ENCODE peak calls at places on chromosomes 5 and 9, in nine cellular contexts. One of them, this sample, is unnamed. For H3K36me3, the result is how much of the 10 kb centered on the place peaks cover.

GRCh38 chr5:133397432-133397831 is 214.9 kb downstream of the FSTL4 start:
- DNase-seq in sigmoid colon: no peak
- DNase-seq in heart left ventricle: no peak
- DNase-seq in aorta: no peak
- DNase-seq in CD8-positive, alpha-beta T cell: no peak
- DNase-seq in kidney: no peak
- DNase-seq in BJ: no peak
- DNase-seq in lower lobe of right lung: no peak
- DNase-seq in bronchial epithelial cell: no peak
- DNase-seq in this sample: no peak

GRCh38 chr5:110846621-110847020 is 107.8 kb downstream of the SLC25A46 start:
- DNase-seq in heart left ventricle: no peak
- DNase-seq in aorta: no peak
- DNase-seq in CD8-positive, alpha-beta T cell: no peak
- DNase-seq in lower lobe of right lung: no peak
- DNase-seq in bronchial epithelial cell: peak
- DNase-seq in BJ: no peak
- DNase-seq in kidney: no peak
- DNase-seq in sigmoid colon: no peak
- DNase-seq in this sample: no peak

GRCh38 chr9:98550206-98550820 is 158.4 kb downstream of the GABBR2 start:
- DNase-seq in BJ: no peak
- DNase-seq in sigmoid colon: peak
- DNase-seq in heart left ventricle: no peak
- DNase-seq in lower lobe of right lung: no peak
- DNase-seq in kidney: no peak
- DNase-seq in aorta: no peak
- DNase-seq in bronchial epithelial cell: no peak
- DNase-seq in CD8-positive, alpha-beta T cell: no peak
- DNase-seq in this sample: no peak

GRCh38 chr9:94868462-94868861 is 142.0 kb downstream of the AOPEP start:
- DNase-seq in bronchial epithelial cell: no peak
- DNase-seq in lower lobe of right lung: no peak
- DNase-seq in heart left ventricle: no peak
- DNase-seq in aorta: no peak
- DNase-seq in BJ: no peak
- DNase-seq in kidney: no peak
- DNase-seq in sigmoid colon: no peak
- DNase-seq in CD8-positive, alpha-beta T cell: no peak
- DNase-seq in this sample: no peak

GRCh38 chr9:127714916-127715442 is 484 bp downstream of the PTRH1 start:
- DNase-seq in CD8-positive, alpha-beta T cell: no peak
- DNase-seq in bronchial epithelial cell: no peak
- DNase-seq in heart left ventricle: no peak
- DNase-seq in lower lobe of right lung: no peak
- DNase-seq in sigmoid colon: no peak
- DNase-seq in kidney: peak
- DNase-seq in aorta: no peak
- DNase-seq in BJ: no peak
- DNase-seq in this sample: no peak

GRCh38 chr9:4662108-4662988 is at the start of gene PLPP6:
- DNase-seq in CD8-positive, alpha-beta T cell: peak
- DNase-seq in sigmoid colon: peak
- DNase-seq in kidney: peak
- DNase-seq in lower lobe of right lung: peak
- DNase-seq in aorta: peak
- DNase-seq in bronchial epithelial cell: peak
- DNase-seq in BJ: no peak
- DNase-seq in heart left ventricle: peak
- DNase-seq in this sample: no peak

GRCh38 chr5:78328585-78329173 is 31.7 kb upstream of the SCAMP1 start:
- DNase-seq in aorta: no peak
- DNase-seq in bronchial epithelial cell: peak
- DNase-seq in lower lobe of right lung: no peak
- DNase-seq in BJ: peak
- DNase-seq in sigmoid colon: no peak
- DNase-seq in heart left ventricle: no peak
- DNase-seq in CD8-positive, alpha-beta T cell: no peak
- DNase-seq in kidney: no peak
- DNase-seq in this sample: peak

GRCh38 chr5:143057580-143057999 is 287.4 kb downstream of the ARHGAP26 start:
- DNase-seq in aorta: no peak
- DNase-seq in kidney: no peak
- DNase-seq in heart left ventricle: no peak
- DNase-seq in CD8-positive, alpha-beta T cell: no peak
- DNase-seq in sigmoid colon: no peak
- DNase-seq in BJ: no peak
- DNase-seq in bronchial epithelial cell: no peak
- DNase-seq in lower lobe of right lung: no peak
- DNase-seq in this sample: no peak

GRCh38 chr9:136409557-136410455 is 608 bp downstream of the ENTR1 start:
- DNase-seq in sigmoid colon: no peak
- DNase-seq in BJ: no peak
- DNase-seq in CD8-positive, alpha-beta T cell: no peak
- DNase-seq in heart left ventricle: peak
- DNase-seq in lower lobe of right lung: peak
- DNase-seq in aorta: no peak
- DNase-seq in kidney: no peak
- DNase-seq in bronchial epithelial cell: peak
- DNase-seq in this sample: no peak

GRCh38 chr9:69376651-69377050 is 51.6 kb downstream of the ENTREP1 start:
- DNase-seq in bronchial epithelial cell: peak
- DNase-seq in lower lobe of right lung: peak
- DNase-seq in heart left ventricle: no peak
- DNase-seq in aorta: no peak
- DNase-seq in kidney: no peak
- DNase-seq in CD8-positive, alpha-beta T cell: no peak
- DNase-seq in sigmoid colon: no peak
- DNase-seq in BJ: peak
- DNase-seq in this sample: no peak

GRCh38 chr9:25716220-25716872 is 38.1 kb upstream of the TUSC1 start:
- DNase-seq in CD8-positive, alpha-beta T cell: no peak
- DNase-seq in BJ: peak
- DNase-seq in sigmoid colon: no peak
- DNase-seq in bronchial epithelial cell: peak
- DNase-seq in heart left ventricle: no peak
- DNase-seq in aorta: peak
- DNase-seq in kidney: no peak
- DNase-seq in lower lobe of right lung: no peak
- DNase-seq in this sample: peak

GRCh38 chr9:21023861-21024260 is 7.6 kb downstream of the HACD4 start:
- DNase-seq in sigmoid colon: no peak
- DNase-seq in kidney: no peak
- DNase-seq in BJ: no peak
- DNase-seq in lower lobe of right lung: no peak
- DNase-seq in CD8-positive, alpha-beta T cell: no peak
- DNase-seq in aorta: no peak
- DNase-seq in heart left ventricle: no peak
- DNase-seq in bronchial epithelial cell: no peak
- DNase-seq in this sample: no peak

GRCh38 chr5:88833371-88834107 is 49.4 kb downstream of the MEF2C start:
- DNase-seq in kidney: no peak
- DNase-seq in BJ: no peak
- DNase-seq in sigmoid colon: peak
- DNase-seq in heart left ventricle: no peak
- DNase-seq in CD8-positive, alpha-beta T cell: peak
- DNase-seq in aorta: no peak
- DNase-seq in bronchial epithelial cell: no peak
- DNase-seq in lower lobe of right lung: no peak
- DNase-seq in this sample: no peak

GRCh38 chr5:53291047-53291446 is 181.5 kb upstream of the MOCS2 start:
- DNase-seq in aorta: no peak
- DNase-seq in bronchial epithelial cell: no peak
- DNase-seq in lower lobe of right lung: no peak
- DNase-seq in CD8-positive, alpha-beta T cell: no peak
- DNase-seq in BJ: no peak
- DNase-seq in kidney: no peak
- DNase-seq in sigmoid colon: no peak
- DNase-seq in heart left ventricle: no peak
- DNase-seq in this sample: no peak

GRCh38 chr9:135978650-135979461 is 17.7 kb upstream of the UBAC1 start:
- DNase-seq in sigmoid colon: no peak
- DNase-seq in bronchial epithelial cell: no peak
- DNase-seq in aorta: no peak
- DNase-seq in heart left ventricle: no peak
- DNase-seq in kidney: no peak
- DNase-seq in lower lobe of right lung: no peak
- DNase-seq in CD8-positive, alpha-beta T cell: peak
- DNase-seq in BJ: no peak
- DNase-seq in this sample: no peak

GRCh38 chr9:6926436-6926835 is 168.7 kb downstream of the KDM4C start:
- DNase-seq in lower lobe of right lung: no peak
- DNase-seq in kidney: no peak
- DNase-seq in heart left ventricle: no peak
- DNase-seq in CD8-positive, alpha-beta T cell: no peak
- DNase-seq in aorta: no peak
- DNase-seq in bronchial epithelial cell: no peak
- DNase-seq in BJ: no peak
- DNase-seq in sigmoid colon: no peak
- DNase-seq in this sample: no peak

GRCh38 chr9:107644774-107645463 is 155.3 kb upstream of the KLF4 start:
- DNase-seq in heart left ventricle: peak
- DNase-seq in bronchial epithelial cell: no peak
- DNase-seq in kidney: peak
- DNase-seq in CD8-positive, alpha-beta T cell: no peak
- DNase-seq in aorta: no peak
- DNase-seq in lower lobe of right lung: peak
- DNase-seq in BJ: no peak
- DNase-seq in sigmoid colon: peak
- DNase-seq in this sample: no peak

GRCh38 chr5:79236970-79237734 is 1.2 kb downstream of the JMY start:
- DNase-seq in heart left ventricle: peak
- DNase-seq in kidney: peak
- DNase-seq in CD8-positive, alpha-beta T cell: peak
- DNase-seq in bronchial epithelial cell: peak
- DNase-seq in aorta: no peak
- DNase-seq in lower lobe of right lung: peak
- DNase-seq in sigmoid colon: peak
- DNase-seq in BJ: no peak
- DNase-seq in this sample: no peak

GRCh38 chr5:79143684-79144379 is 32.2 kb downstream of the BHMT start:
- DNase-seq in BJ: no peak
- DNase-seq in kidney: no peak
- DNase-seq in CD8-positive, alpha-beta T cell: no peak
- DNase-seq in aorta: no peak
- DNase-seq in bronchial epithelial cell: peak
- DNase-seq in heart left ventricle: no peak
- DNase-seq in sigmoid colon: no peak
- DNase-seq in lower lobe of right lung: no peak
- DNase-seq in this sample: no peak

GRCh38 chr9:6714176-6714575 is 43.6 kb upstream of the KDM4C start:
- DNase-seq in lower lobe of right lung: no peak
- DNase-seq in bronchial epithelial cell: peak
- DNase-seq in kidney: no peak
- DNase-seq in aorta: no peak
- DNase-seq in heart left ventricle: no peak
- DNase-seq in CD8-positive, alpha-beta T cell: no peak
- DNase-seq in sigmoid colon: no peak
- DNase-seq in BJ: no peak
- DNase-seq in this sample: no peak

GRCh38 chr5:134552301-134552700 is 26.8 kb downstream of the JADE2 start:
- DNase-seq in aorta: peak
- DNase-seq in bronchial epithelial cell: peak
- DNase-seq in kidney: peak
- DNase-seq in BJ: peak
- DNase-seq in CD8-positive, alpha-beta T cell: no peak
- DNase-seq in sigmoid colon: no peak
- DNase-seq in heart left ventricle: no peak
- DNase-seq in lower lobe of right lung: no peak
- DNase-seq in this sample: no peak
- H3K36me3 ChIP-seq in aorta: under half
- H3K36me3 ChIP-seq in bronchial epithelial cell: under half
- H3K36me3 ChIP-seq in kidney: under half
- H3K36me3 ChIP-seq in BJ: under half
- H3K36me3 ChIP-seq in CD8-positive, alpha-beta T cell: half or more
- H3K36me3 ChIP-seq in sigmoid colon: under half
- H3K36me3 ChIP-seq in heart left ventricle: under half
- H3K36me3 ChIP-seq in lower lobe of right lung: half or more
- H3K36me3 ChIP-seq in this sample: under half

DNA sequence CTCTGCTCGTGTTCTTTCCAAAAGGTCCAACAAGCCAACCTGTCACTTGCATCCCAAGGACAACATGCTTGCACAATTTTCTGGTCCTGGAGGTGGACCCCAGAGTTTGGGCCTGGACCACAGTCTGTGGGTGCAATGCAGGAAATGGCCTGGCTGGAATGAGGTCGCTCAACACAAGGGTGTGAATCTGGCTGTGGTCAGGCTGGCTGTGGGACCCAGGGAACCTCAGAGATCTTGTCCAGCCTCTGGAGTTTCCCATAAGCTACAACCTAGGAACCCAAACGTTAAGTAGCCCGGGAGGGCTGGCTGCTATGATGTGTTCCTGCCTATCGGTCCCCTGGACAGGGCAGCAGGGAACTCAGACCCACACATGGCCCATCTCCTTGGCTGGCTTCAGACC is 15.4 kb downstream of the TBC1D9B start:
- DNase-seq in lower lobe of right lung: no peak
- DNase-seq in aorta: no peak
- DNase-seq in CD8-positive, alpha-beta T cell: no peak
- DNase-seq in sigmoid colon: no peak
- DNase-seq in bronchial epithelial cell: no peak
- DNase-seq in kidney: peak
- DNase-seq in BJ: no peak
- DNase-seq in heart left ventricle: no peak
- DNase-seq in this sample: no peak
- H3K36me3 ChIP-seq in lower lobe of right lung: half or more
- H3K36me3 ChIP-seq in aorta: under half
- H3K36me3 ChIP-seq in CD8-positive, alpha-beta T cell: under half
- H3K36me3 ChIP-seq in sigmoid colon: half or more
- H3K36me3 ChIP-seq in bronchial epithelial cell: half or more
- H3K36me3 ChIP-seq in kidney: half or more
- H3K36me3 ChIP-seq in BJ: half or more
- H3K36me3 ChIP-seq in heart left ventricle: half or more
- H3K36me3 ChIP-seq in this sample: under half

GRCh38 chr9:100731038-100731556 is 153.2 kb downstream of the CAVIN4 start:
- DNase-seq in BJ: no peak
- DNase-seq in aorta: no peak
- DNase-seq in sigmoid colon: no peak
- DNase-seq in kidney: no peak
- DNase-seq in bronchial epithelial cell: no peak
- DNase-seq in CD8-positive, alpha-beta T cell: no peak
- DNase-seq in heart left ventricle: no peak
- DNase-seq in lower lobe of right lung: no peak
- DNase-seq in this sample: no peak
- H3K36me3 ChIP-seq in BJ: under half
- H3K36me3 ChIP-seq in aorta: under half
- H3K36me3 ChIP-seq in sigmoid colon: under half
- H3K36me3 ChIP-seq in kidney: under half
- H3K36me3 ChIP-seq in bronchial epithelial cell: under half
- H3K36me3 ChIP-seq in CD8-positive, alpha-beta T cell: under half
- H3K36me3 ChIP-seq in heart left ventricle: under half
- H3K36me3 ChIP-seq in lower lobe of right lung: under half
- H3K36me3 ChIP-seq in this sample: under half

DNA sequence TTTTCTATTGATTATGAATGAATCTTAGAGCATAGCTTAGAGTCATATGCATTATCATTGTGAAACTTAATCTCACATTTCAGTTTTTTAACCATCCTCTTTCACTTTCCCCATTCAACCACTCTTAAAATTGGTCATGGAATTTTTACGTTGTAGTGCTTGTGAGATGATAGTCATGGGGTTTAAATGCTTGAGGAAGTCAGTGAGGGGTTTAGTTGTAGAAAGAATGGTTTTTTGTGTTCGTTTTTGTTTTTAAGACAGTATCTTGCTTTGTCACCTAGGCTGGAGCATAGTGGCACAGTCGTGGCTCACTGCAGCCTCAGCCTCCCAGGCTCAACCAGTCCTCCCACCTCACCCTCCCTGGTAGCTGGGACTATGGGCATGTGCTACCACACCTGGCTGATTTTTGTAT is 19.6 kb downstream of the UGCG start:
- DNase-seq in sigmoid colon: no peak
- DNase-seq in bronchial epithelial cell: no peak
- DNase-seq in kidney: no peak
- DNase-seq in lower lobe of right lung: no peak
- DNase-seq in BJ: no peak
- DNase-seq in CD8-positive, alpha-beta T cell: no peak
- DNase-seq in heart left ventricle: no peak
- DNase-seq in aorta: no peak
- DNase-seq in this sample: no peak
- H3K36me3 ChIP-seq in sigmoid colon: under half
- H3K36me3 ChIP-seq in bronchial epithelial cell: under half
- H3K36me3 ChIP-seq in kidney: under half
- H3K36me3 ChIP-seq in lower lobe of right lung: under half
- H3K36me3 ChIP-seq in BJ: under half
- H3K36me3 ChIP-seq in CD8-positive, alpha-beta T cell: under half
- H3K36me3 ChIP-seq in heart left ventricle: half or more
- H3K36me3 ChIP-seq in aorta: under half
- H3K36me3 ChIP-seq in this sample: under half

This sample was measured in SK-N-MC.